ENCODE peak calls at places on chromosomes 7 and 10, in ten cellular contexts. V is body of pancreas, D is ascending aorta, F is IMR-90, L is testis, B is fibroblast of lung, K is stomach, Y is cardiac muscle cell, I is uterus, Z is H1. U is an unnamed sample. For H3K36me3, the result is how much of the 10 kb centered on the place peaks cover.

GRCh38 chr10:116718058-116718457 is 24.3 kb downstream of the HSPA12A start:
- DNase-seq in V (no peak), D (no peak), F (no peak), L (no peak), B (no peak), K (no peak), Y (no peak), I (no peak), Z (no peak), U (no peak)

GRCh38 chr10:62637249-62638061 is 167.1 kb upstream of the ADO start:
- DNase-seq in V (peak), D (no peak), F (peak), L (no peak), B (peak), K (peak), Y (peak), I (peak), Z (no peak), U (peak)

GRCh38 chr7:133060016-133060415 is 21.9 kb downstream of the CHCHD3 start:
- DNase-seq in V (peak), D (no peak), F (no peak), L (no peak), B (no peak), K (no peak), Y (no peak), I (no peak), Z (no peak), U (no peak)

GRCh38 chr7:132944774-132945173 is 137.1 kb downstream of the CHCHD3 start:
- DNase-seq in V (no peak), D (no peak), F (no peak), L (no peak), B (no peak), K (no peak), Y (no peak), I (no peak), Z (no peak), U (no peak)

GRCh38 chr10:5560844-5561703 is 36.3 kb downstream of the CALML3 start:
- DNase-seq in V (no peak), D (no peak), F (no peak), L (no peak), B (no peak), K (peak), Y (no peak), I (peak), Z (no peak), U (no peak)

GRCh38 chr10:61024801-61025201 is 80.8 kb upstream of the RHOBTB1 start:
- DNase-seq in V (peak), D (no peak), F (peak), L (no peak), B (peak), K (no peak), Y (peak), I (no peak), Z (no peak), U (peak)

GRCh38 chr7:13920053-13920697 is 69.3 kb downstream of the ETV1 start:
- DNase-seq in V (peak), D (peak), F (peak), L (no peak), B (peak), K (no peak), Y (peak), I (no peak), Z (no peak), U (peak)

GRCh38 chr10:113269333-113269732 is 283.5 kb upstream of the HABP2 start:
- DNase-seq in V (no peak), D (no peak), F (no peak), L (no peak), B (no peak), K (no peak), Y (no peak), I (no peak), Z (no peak), U (no peak)

GRCh38 chr7:107913846-107914245 is 22.9 kb downstream of the DLD start:
- DNase-seq in V (no peak), D (no peak), F (peak), L (no peak), B (peak), K (no peak), Y (no peak), I (no peak), Z (no peak), U (no peak)

GRCh38 chr7:107911981-107912380 is 21.0 kb downstream of the DLD start:
- DNase-seq in V (no peak), D (no peak), F (no peak), L (no peak), B (no peak), K (no peak), Y (no peak), I (no peak), Z (no peak), U (no peak)

GRCh38 chr7:107907790-107908189 is 16.8 kb downstream of the DLD start:
- DNase-seq in V (no peak), D (no peak), F (no peak), L (no peak), B (no peak), K (no peak), Y (peak), I (no peak), Z (no peak), U (no peak)

GRCh38 chr7:107914834-107915233 is 23.9 kb downstream of the DLD start:
- DNase-seq in V (no peak), D (no peak), F (no peak), L (no peak), B (no peak), K (no peak), Y (no peak), I (no peak), Z (no peak), U (no peak)

GRCh38 chr7:107909445-107909844 is 18.5 kb downstream of the DLD start:
- DNase-seq in V (no peak), D (no peak), F (no peak), L (no peak), B (no peak), K (no peak), Y (no peak), I (no peak), Z (no peak), U (no peak)
- H3K36me3 ChIP-seq in V (under half), D (under half), F (under half), L (under half), B (under half), K (half or more), Y (half or more), I (under half), Z (under half), U (under half)

GRCh38 chr7:138632866-138633602 is 68.1 kb downstream of the SVOPL start:
- DNase-seq in V (no peak), D (no peak), F (no peak), L (no peak), B (no peak), K (no peak), Y (no peak), I (no peak), Z (no peak), U (no peak)
- H3K27ac ChIP-seq in V (no peak), D (no peak), F (no peak), L (no peak), B (no peak), K (no peak), Y (no peak), I (no peak), Z (no peak), U (no peak)

DNA sequence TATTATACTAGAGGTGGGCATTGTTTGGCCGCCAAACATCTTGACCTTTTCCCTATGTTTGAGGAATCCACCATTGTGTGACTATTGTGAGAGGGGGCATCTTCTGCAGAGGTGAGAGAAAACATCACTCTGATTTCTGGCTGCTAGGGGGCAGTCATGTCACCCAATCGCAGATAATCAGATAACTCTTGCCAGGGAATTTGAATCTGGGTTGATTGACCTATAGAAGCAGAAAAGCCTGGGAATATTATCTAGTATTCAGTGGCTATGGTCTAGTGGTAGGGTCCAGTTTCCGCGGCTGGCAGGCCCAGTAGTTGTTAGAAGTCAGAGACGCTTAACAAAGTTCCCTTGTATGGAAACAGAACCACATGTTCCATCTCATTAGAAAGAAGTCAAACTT is 808.5 kb downstream of the PHTF2 start:
- DNase-seq in V (no peak), D (no peak), F (no peak), L (no peak), B (peak), K (no peak), Y (no peak), I (no peak), Z (peak), U (peak)
- TF ChIP-seq CTCF in V (peak), D (no peak), F (no peak), L (no peak), B (peak), K (no peak), Y (no peak), I (no peak), Z (peak), U (peak)

DNA sequence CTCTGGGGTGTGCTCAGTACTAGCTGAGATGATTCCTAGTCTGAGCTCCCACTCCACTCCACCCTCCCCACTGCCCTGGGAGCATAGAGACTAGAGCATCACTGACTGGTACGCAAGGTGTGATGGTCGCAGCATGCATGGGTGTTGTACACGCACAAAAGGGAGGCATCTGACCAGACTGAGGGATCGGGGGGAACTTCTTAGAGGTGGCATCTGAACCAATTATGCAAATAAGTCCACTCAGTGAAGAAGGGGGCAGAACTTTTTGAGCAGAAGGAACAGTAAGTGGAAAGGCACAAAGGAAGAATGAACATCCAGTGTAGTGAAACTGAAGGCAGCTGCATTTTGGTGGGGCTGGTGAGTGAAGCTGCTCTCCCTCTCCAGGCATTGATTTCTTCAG is 25.5 kb downstream of the PDSS1 start:
- DNase-seq in V (no peak), D (no peak), F (no peak), L (no peak), B (no peak), K (no peak), Y (no peak), I (no peak), Z (no peak), U (no peak)
- H3K36me3 ChIP-seq in V (under half), D (under half), F (under half), L (under half), B (under half), K (half or more), Y (under half), I (under half), Z (under half), U (under half)

GRCh38 chr7:5682889-5683670 is 98.4 kb downstream of the RNF216 start:
- DNase-seq in V (no peak), D (no peak), F (no peak), L (no peak), B (no peak), K (no peak), Y (no peak), I (no peak), Z (no peak), U (no peak)
- H3K27ac ChIP-seq in V (no peak), D (peak), F (no peak), L (no peak), B (no peak), K (no peak), Y (no peak), I (no peak), Z (no peak), U (no peak)